ENCODE peak calls at places on chromosome 20, in seven cellular contexts. Z is nephron progenitor cell; S is fibroblast of the aortic adventitia; M is NCI-H2029 treated with DMSO at 0.1 percent for 48 hours; F is astrocyte of the spinal cord; O is CD4-positive, alpha-beta T cell; N is activated CD4-positive, alpha-beta T cell treated with anti-CD3 and anti-CD28 coated beads, Interleukin-2, amount 50 U/mL, for 1 hour. V is an unnamed sample.

GRCh38 chr20:440636-441035 is 21.7 kb downstream of the TBC1D20 start:
- DNase-seq in M (no peak), Z (no peak), F (no peak), O (no peak), S (no peak), N (no peak), V (no peak)

GRCh38 chr20:346640-347316 is at the start of gene NRSN2:
- DNase-seq in Z (peak; percentile 77), O (no peak), F (peak; percentile 72), N (no peak), M (no peak), S (peak; percentile 64), V (no peak)

GRCh38 chr20:33862709-33863403 is 51.7 kb downstream of the CHMP4B start:
- DNase-seq in S (peak; percentile 84), O (peak; percentile 18), Z (peak; percentile 77), F (peak; percentile 68), M (no peak), N (peak; percentile 45), V (peak; percentile 46)

GRCh38 chr20:22949710-22950109 is 85.4 kb upstream of the SSTR4 start:
- DNase-seq in O (no peak), S (no peak), F (peak; percentile 79), M (no peak), Z (no peak), N (no peak), V (no peak)

GRCh38 chr20:23270427-23270911 is 80.1 kb upstream of the NXT1 start:
- DNase-seq in O (no peak), F (peak; percentile 91), S (peak; percentile 75), M (no peak), N (no peak), Z (no peak), V (no peak)

GRCh38 chr20:57894096-57894495 is 184.3 kb upstream of the PMEPA1 start:
- DNase-seq in N (no peak), O (no peak), M (no peak), Z (no peak), S (no peak), F (no peak), V (no peak)

GRCh38 chr20:49712918-49713778 is 530 bp downstream of the B4GALT5 start:
- DNase-seq in M (no peak), F (no peak), S (no peak), Z (no peak), O (no peak), N (peak; percentile 21), V (no peak)

GRCh38 chr20:22686097-22686496 is 101.7 kb upstream of the FOXA2 start:
- DNase-seq in M (peak; percentile 47), N (no peak), O (no peak), Z (peak; percentile 54), S (peak; percentile 63), F (peak; percentile 47), V (peak; percentile 66)

GRCh38 chr20:43985608-43986316 is 71.1 kb downstream of the TOX2 start:
- DNase-seq in O (no peak), F (no peak), Z (no peak), N (no peak), M (no peak), S (no peak), V (no peak)

GRCh38 chr20:11389188-11389587 is 528.5 kb upstream of the BTBD3 start:
- DNase-seq in N (no peak), S (no peak), F (no peak), Z (no peak), M (no peak), O (no peak), V (no peak)

GRCh38 chr20:35093245-35093884 is 758 bp upstream of the TRPC4AP start:
- DNase-seq in F (peak; percentile 82), Z (no peak), N (no peak), O (no peak), S (peak; percentile 74), M (no peak), V (no peak)

GRCh38 chr20:61436674-61437279 is 184.7 kb downstream of the CDH4 start:
- DNase-seq in M (no peak), F (peak; percentile 95), O (no peak), Z (no peak), N (no peak), S (peak; percentile 72), V (no peak)

GRCh38 chr20:8170921-8171320 is 38.9 kb downstream of the PLCB1 start:
- DNase-seq in O (no peak), F (no peak), S (no peak), Z (no peak), N (no peak), M (no peak), V (no peak)

GRCh38 chr20:24328901-24329300 is 140.5 kb upstream of the SYNDIG1 start:
- DNase-seq in F (peak; percentile 18), O (no peak), N (no peak), M (no peak), S (peak; percentile 61), Z (no peak), V (no peak)

GRCh38 chr20:22574545-22575086 is 9.8 kb downstream of the FOXA2 start:
- DNase-seq in O (no peak), M (no peak), S (no peak), N (no peak), F (no peak), Z (no peak), V (no peak)

GRCh38 chr20:37945034-37945660 is 42.2 kb downstream of the VSTM2L start:
- DNase-seq in F (no peak), N (no peak), O (no peak), M (peak; percentile 18), Z (no peak), S (no peak), V (no peak)

GRCh38 chr20:31740208-31740607 is 1.1 kb downstream of the TPX2 start:
- DNase-seq in O (no peak), N (no peak), Z (no peak), S (peak; percentile 70), M (no peak), F (peak; percentile 58), V (no peak)

GRCh38 chr20:49685161-49685601 is 28.5 kb downstream of the B4GALT5 start:
- DNase-seq in O (no peak), N (no peak), M (no peak), Z (no peak), F (peak; percentile 50), S (peak; percentile 53), V (no peak)

GRCh38 chr20:47727909-47728361 is 57.3 kb downstream of the SULF2 start:
- DNase-seq in O (no peak), F (no peak), M (no peak), Z (peak; percentile 18), N (no peak), S (no peak), V (no peak)

GRCh38 chr20:17010181-17010580 is 216.7 kb upstream of the PCSK2 start:
- DNase-seq in F (no peak), Z (no peak), M (no peak), N (no peak), S (no peak), O (no peak), V (no peak)

GRCh38 chr20:45355209-45355608 is 7.0 kb upstream of the SDC4 start:
- DNase-seq in F (peak; percentile 81), O (no peak), Z (no peak), M (no peak), S (peak; percentile 66), N (no peak), V (no peak)

GRCh38 chr20:1375515-1375914 is 17.3 kb downstream of the FKBP1A start:
- DNase-seq in S (peak; percentile 67), O (no peak), M (no peak), Z (no peak), F (peak; percentile 60), N (no peak), V (no peak)

GRCh38 chr20:57579331-57579897 is 18.5 kb downstream of the PCK1 start:
- DNase-seq in F (no peak), O (no peak), M (no peak), N (no peak), S (no peak), Z (no peak), V (no peak)

GRCh38 chr20:57620274-57620990 is at the start of gene ZBP1:
- DNase-seq in Z (no peak), M (no peak), O (peak; percentile 41), F (no peak), N (peak; percentile 30), S (no peak), V (no peak)

GRCh38 chr20:38139919-38140753 is 24.9 kb downstream of the TGM2 start:
- DNase-seq in Z (no peak), N (no peak), F (peak; percentile 42), M (peak; percentile 10), O (no peak), S (no peak), V (no peak)

GRCh38 chr20:44017905-44018683 is 103.4 kb downstream of the TOX2 start:
- DNase-seq in Z (no peak), F (peak; percentile 92), N (no peak), S (peak; percentile 82), O (no peak), M (peak; percentile 95), V (peak; percentile 82)

GRCh38 chr20:20360464-20360863 is 7.4 kb upstream of the INSM1 start:
- DNase-seq in Z (peak; percentile 57), F (peak; percentile 71), N (peak; percentile 3), M (peak; percentile 72), S (peak; percentile 68), O (no peak), V (no peak)

GRCh38 chr20:10954137-10954840 is 280.5 kb upstream of the JAG1 start:
- DNase-seq in O (no peak), N (no peak), F (peak; percentile 18), M (no peak), Z (no peak), S (no peak), V (no peak)

GRCh38 chr20:54062812-54063280 is 7.5 kb downstream of the BCAS1 start:
- DNase-seq in N (no peak), F (peak; percentile 43), Z (no peak), S (peak; percentile 65), O (no peak), M (no peak), V (no peak)

GRCh38 chr20:32672982-32673727 is 586 bp downstream of the C20orf203 start:
- DNase-seq in N (no peak), Z (no peak), O (no peak), M (no peak), S (no peak), F (no peak), V (no peak)

GRCh38 chr20:21100590-21101452 is 5.3 kb downstream of the LINC00237 start:
- DNase-seq in S (peak; percentile 46), Z (peak; percentile 35), O (no peak), F (peak; percentile 18), N (no peak), M (peak; percentile 16), V (no peak)